ENCODE peak calls at places on chromosomes 7 and 10, in nine cellular contexts. S, Y, G, N, B, J, H, Q and K are unnamed samples.

GRCh38 chr7:142438923-142439515 is 181.2 kb upstream of the PRSS58 start:
- DNase-seq in S (no peak), Y (no peak), G (no peak), N (peak; percentile 35), B (no peak), J (no peak), H (no peak), Q (no peak), K (no peak)

GRCh38 chr7:112759905-112760304 is 30.3 kb downstream of the TMEM168 start:
- DNase-seq in S (no peak), Y (no peak), G (no peak), N (no peak), B (no peak), J (no peak), H (no peak), Q (no peak), K (no peak)

GRCh38 chr7:3260425-3260762 is 40.7 kb upstream of the SDK1 start:
- DNase-seq in S (no peak), Y (no peak), G (peak; percentile 37), N (no peak), B (no peak), J (no peak), H (no peak), Q (no peak), K (no peak)

GRCh38 chr7:157955383-157955999 is 618.7 kb downstream of the DNAJB6 start:
- DNase-seq in S (peak; percentile 67), Y (no peak), G (no peak), N (peak; percentile 12), B (no peak), J (no peak), H (no peak), Q (no peak), K (no peak)

GRCh38 chr7:149071182-149071635 is 19.3 kb downstream of the ZNF786 start:
- DNase-seq in S (no peak), Y (no peak), G (peak; percentile 25), N (no peak), B (no peak), J (no peak), H (no peak), Q (no peak), K (no peak)

GRCh38 chr7:40622830-40623507 is 488.2 kb downstream of the SUGCT start:
- DNase-seq in S (no peak), Y (no peak), G (no peak), N (no peak), B (no peak), J (no peak), H (no peak), Q (no peak), K (no peak)

GRCh38 chr10:11180228-11180627 is 162.6 kb downstream of the CELF2 start:
- DNase-seq in S (no peak), Y (no peak), G (no peak), N (no peak), B (peak; percentile 69), J (no peak), H (no peak), Q (no peak), K (no peak)

GRCh38 chr7:100485514-100485913 is 1.8 kb downstream of the NYAP1 start:
- DNase-seq in S (no peak), Y (no peak), G (peak; percentile 50), N (no peak), B (no peak), J (no peak), H (no peak), Q (no peak), K (no peak)

GRCh38 chr10:10330481-10330880 is 687.2 kb upstream of the CELF2 start:
- DNase-seq in S (no peak), Y (no peak), G (no peak), N (no peak), B (no peak), J (no peak), H (no peak), Q (no peak), K (no peak)

GRCh38 chr10:15344876-15345285 is 26.2 kb downstream of the FAM171A1 start:
- DNase-seq in S (peak; percentile 33), Y (no peak), G (no peak), N (peak; percentile 62), B (no peak), J (no peak), H (no peak), Q (no peak), K (no peak)

GRCh38 chr10:15345450-15345849 is 25.6 kb downstream of the FAM171A1 start:
- DNase-seq in S (no peak), Y (no peak), G (no peak), N (no peak), B (no peak), J (no peak), H (no peak), Q (no peak), K (no peak)

GRCh38 chr10:15346440-15347141 is 24.5 kb downstream of the FAM171A1 start:
- DNase-seq in S (no peak), Y (no peak), G (no peak), N (no peak), B (no peak), J (peak; percentile 43), H (no peak), Q (no peak), K (peak; percentile 71)

GRCh38 chr10:15342970-15343369 is 28.1 kb downstream of the FAM171A1 start:
- DNase-seq in S (no peak), Y (no peak), G (no peak), N (no peak), B (no peak), J (no peak), H (no peak), Q (no peak), K (no peak)

GRCh38 chr10:15344256-15344875 is 26.7 kb downstream of the FAM171A1 start:
- DNase-seq in S (no peak), Y (no peak), G (no peak), N (no peak), B (no peak), J (no peak), H (no peak), Q (no peak), K (no peak)
- H3K4me3 ChIP-seq in S (no peak overlapping the region), Y (no peak overlapping the region), G (no peak overlapping the region), N (no peak overlapping the region), B (no peak overlapping the region), J (no peak overlapping the region), H (no peak overlapping the region), Q (no peak overlapping the region), K (no peak overlapping the region)

GRCh38 chr7:135362871-135363270 is 129.2 kb downstream of the STRA8 start:
- DNase-seq in S (peak; percentile 13), Y (no peak), G (no peak), N (no peak), B (no peak), J (no peak), H (no peak), Q (no peak), K (no peak)
- TF ChIP-seq CTCF in S (peak; percentile 36), Y (peak; percentile 27), G (no peak), N (peak; percentile 23), B (no peak), J (no peak), H (no peak), Q (peak; percentile 57), K (no peak)

DNA sequence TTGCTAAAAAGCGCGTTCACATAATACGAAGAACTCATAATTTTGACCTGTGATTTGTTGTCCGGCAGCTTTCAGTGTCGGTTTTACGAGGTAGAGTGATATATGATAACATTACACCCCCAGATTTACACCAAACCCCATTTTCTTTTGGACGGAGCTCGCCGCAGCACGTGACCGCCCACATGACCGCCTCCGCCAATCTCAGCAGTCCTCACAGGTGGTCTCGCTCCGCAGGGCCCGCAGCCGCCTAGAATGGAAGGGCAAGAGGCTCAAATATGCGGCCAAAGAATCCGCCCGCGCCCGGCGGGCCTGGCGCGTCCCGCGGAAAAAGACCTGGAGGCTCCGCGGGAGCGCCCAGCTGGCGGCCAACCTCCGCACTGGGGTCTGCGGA is at the start of gene HOXA7:
- DNase-seq in S (peak; percentile 60), Y (no peak), G (no peak), N (no peak), B (peak; percentile 73), J (no peak), H (peak; percentile 93), Q (peak; percentile 48), K (no peak)
- H3K27ac ChIP-seq in S (no peak within 1 kb of the TSS), Y (peak within 1 kb of the TSS; percentile 91), G (no peak within 1 kb of the TSS), N (no peak within 1 kb of the TSS), B (peak within 1 kb of the TSS; percentile 79), J (peak within 1 kb of the TSS; percentile 16), H (peak within 1 kb of the TSS; percentile 91), Q (peak within 1 kb of the TSS; percentile 47), K (no peak within 1 kb of the TSS)

DNA sequence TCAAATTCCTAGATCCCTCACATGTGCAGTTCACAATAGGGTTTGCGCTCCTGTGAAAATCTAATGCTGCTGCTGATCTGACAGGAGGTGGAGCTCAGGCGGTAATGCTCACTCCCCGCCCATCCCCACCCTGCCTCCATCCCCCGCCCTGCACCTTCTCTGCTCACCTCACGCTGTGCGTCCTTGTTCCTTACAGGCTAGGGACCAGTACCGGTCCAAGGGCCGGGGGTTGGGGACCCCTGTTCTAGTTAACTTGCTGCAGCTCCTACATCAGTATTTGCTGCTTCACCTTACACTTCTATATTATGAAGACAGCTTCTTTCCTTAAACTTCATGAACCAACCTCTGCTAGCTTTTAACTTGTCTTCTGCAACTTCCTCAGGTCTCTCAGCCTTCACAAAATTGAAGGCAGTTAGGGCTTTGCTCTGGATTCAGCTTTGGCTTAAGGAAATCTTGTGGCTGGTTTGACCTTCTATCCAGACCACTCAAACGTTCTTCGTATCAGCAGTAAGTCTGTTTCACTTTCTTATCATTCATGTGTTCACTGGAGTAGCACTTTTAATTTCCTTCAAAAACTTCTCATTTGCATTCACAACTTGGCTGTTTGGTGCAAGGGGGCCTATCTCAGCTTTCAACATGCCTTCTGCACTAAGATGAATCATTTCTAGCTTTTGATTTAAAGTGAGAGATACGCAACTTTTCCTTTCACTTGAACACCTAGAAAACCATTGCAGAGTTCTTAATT is 1.7 kb upstream of the TNKS2 start:
- DNase-seq in S (peak; percentile 58), Y (no peak), G (peak; percentile 55), N (peak; percentile 12), B (peak; percentile 66), J (peak; percentile 32), H (no peak), Q (peak; percentile 65), K (no peak)
- H3K4me3 ChIP-seq in S (peak overlapping the region; percentile 76), Y (peak overlapping the region; percentile 77), G (peak overlapping the region; percentile 81), N (peak overlapping the region; percentile 98), B (peak overlapping the region; percentile 96), J (peak overlapping the region; percentile 81), H (peak overlapping the region; percentile 93), Q (peak overlapping the region; percentile 85), K (peak overlapping the region; percentile 91)

DNA sequence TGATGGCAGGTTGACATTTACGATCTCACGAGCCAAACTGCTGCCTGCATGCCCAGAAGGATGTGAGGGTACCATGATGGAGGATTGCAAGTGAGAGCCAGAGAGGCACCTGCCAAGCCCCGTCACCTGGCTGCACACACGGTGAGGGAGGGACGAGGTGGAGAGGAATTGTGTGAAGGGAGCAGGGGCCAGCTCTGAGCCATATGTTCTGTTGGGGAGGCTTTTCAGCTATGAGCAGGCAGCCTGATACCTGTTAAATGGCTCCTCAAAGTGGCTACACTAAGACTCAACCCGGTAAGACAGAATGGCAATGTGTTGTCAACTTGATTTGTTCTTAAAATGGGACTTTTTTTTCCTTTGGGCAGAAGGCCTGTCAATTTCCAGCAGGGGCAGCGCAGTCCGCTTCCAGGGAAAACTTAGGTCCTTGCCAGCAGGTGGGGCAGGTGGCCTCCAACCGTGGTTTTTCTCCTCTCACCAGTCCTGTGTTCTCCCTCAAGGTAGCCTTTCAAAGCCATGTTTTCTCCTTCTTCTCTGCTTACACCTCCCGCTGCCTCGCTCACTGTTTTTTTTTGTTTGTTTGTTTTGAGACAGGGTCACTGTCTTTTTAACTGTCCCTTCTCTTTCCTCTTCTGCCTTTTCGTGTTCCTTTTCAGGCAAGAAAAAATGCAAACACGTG is 57.7 kb upstream of the ZNRF2 start:
- DNase-seq in S (peak; percentile 62), Y (peak; percentile 63), G (no peak), N (peak; percentile 67), B (no peak), J (no peak), H (no peak), Q (no peak), K (no peak)
- TF ChIP-seq CTCF in S (peak; percentile 56), Y (peak; percentile 76), G (no peak), N (peak; percentile 89), B (peak; percentile 36), J (peak; percentile 8), H (no peak), Q (peak; percentile 65), K (peak; percentile 18)